ENCODE peak calls at places on chromosomes 12 and 14, in five cellular contexts. One of them, this sample, is unnamed.

GRCh38 chr14:105089746-105090492 is 24.7 kb upstream of the GPR132 start:
- DNase-seq in GM12878: no peak
- DNase-seq in HCT116: no peak
- DNase-seq in K562: no peak
- DNase-seq in HepG2: no peak
- DNase-seq in this sample: no peak

GRCh38 chr14:102940729-102941362 is 18.4 kb downstream of the AMN start:
- DNase-seq in GM12878: no peak
- DNase-seq in HCT116: no peak
- DNase-seq in HepG2: no peak
- DNase-seq in K562: no peak
- DNase-seq in this sample: no peak

GRCh38 chr14:69464829-69465228 is 19.7 kb upstream of the PLEKHD1 start:
- DNase-seq in K562: no peak
- DNase-seq in HCT116: no peak
- DNase-seq in GM12878: no peak
- DNase-seq in HepG2: no peak
- DNase-seq in this sample: no peak

GRCh38 chr12:23084236-23084995 is 459.4 kb downstream of the ETNK1 start:
- DNase-seq in K562: peak; percentile 8
- DNase-seq in HCT116: no peak
- DNase-seq in GM12878: no peak
- DNase-seq in HepG2: peak; percentile 6
- DNase-seq in this sample: no peak

GRCh38 chr14:34872822-34873590 is 2.2 kb downstream of the BAZ1A start:
- DNase-seq in HCT116: no peak
- DNase-seq in K562: no peak
- DNase-seq in HepG2: peak; percentile 90
- DNase-seq in GM12878: no peak
- DNase-seq in this sample: no peak

GRCh38 chr12:7512528-7512927 is 9.0 kb upstream of the CD163 start:
- DNase-seq in K562: no peak
- DNase-seq in HCT116: peak; percentile 38
- DNase-seq in GM12878: no peak
- DNase-seq in HepG2: peak; percentile 51
- DNase-seq in this sample: no peak

GRCh38 chr12:54032627-54033100 is at the start of gene HOXC5:
- DNase-seq in HCT116: peak; percentile 54
- DNase-seq in K562: peak; percentile 82
- DNase-seq in HepG2: peak; percentile 32
- DNase-seq in GM12878: no peak
- DNase-seq in this sample: peak; percentile 79

GRCh38 chr12:53750812-53751335 is 905 bp downstream of the CISTR start:
- DNase-seq in K562: no peak
- DNase-seq in HCT116: no peak
- DNase-seq in GM12878: no peak
- DNase-seq in HepG2: no peak
- DNase-seq in this sample: no peak

GRCh38 chr14:104693482-104694431 is 4.3 kb downstream of the INF2 start:
- DNase-seq in GM12878: no peak
- DNase-seq in HCT116: no peak
- DNase-seq in HepG2: no peak
- DNase-seq in K562: no peak
- DNase-seq in this sample: peak; percentile 66

GRCh38 chr14:99968156-99968920 is 96.9 kb upstream of the EVL start:
- DNase-seq in HepG2: no peak
- DNase-seq in HCT116: no peak
- DNase-seq in K562: no peak
- DNase-seq in GM12878: no peak
- DNase-seq in this sample: no peak

GRCh38 chr12:41706376-41706775 is 438.3 kb downstream of the GXYLT1 start:
- DNase-seq in K562: no peak
- DNase-seq in HepG2: no peak
- DNase-seq in GM12878: no peak
- DNase-seq in HCT116: no peak
- DNase-seq in this sample: no peak

GRCh38 chr12:68080577-68080976 is 79.0 kb downstream of the IFNG start:
- DNase-seq in GM12878: no peak
- DNase-seq in HCT116: no peak
- DNase-seq in HepG2: no peak
- DNase-seq in K562: no peak
- DNase-seq in this sample: no peak

GRCh38 chr12:105279460-105280056 is 43.6 kb upstream of the APPL2 start:
- DNase-seq in HepG2: peak; percentile 22
- DNase-seq in GM12878: no peak
- DNase-seq in K562: peak; percentile 25
- DNase-seq in HCT116: peak; percentile 26
- DNase-seq in this sample: peak; percentile 73

GRCh38 chr12:94173660-94174265 is 25.4 kb downstream of the PLXNC1 start:
- DNase-seq in HCT116: no peak
- DNase-seq in K562: no peak
- DNase-seq in GM12878: no peak
- DNase-seq in HepG2: no peak
- DNase-seq in this sample: no peak

GRCh38 chr14:103700753-103701490 is 14.3 kb downstream of the XRCC3 start:
- DNase-seq in HepG2: no peak
- DNase-seq in GM12878: no peak
- DNase-seq in K562: no peak
- DNase-seq in HCT116: no peak
- DNase-seq in this sample: no peak

GRCh38 chr12:92134638-92135274 is 10.9 kb downstream of the BTG1 start:
- DNase-seq in K562: no peak
- DNase-seq in HCT116: no peak
- DNase-seq in HepG2: no peak
- DNase-seq in GM12878: no peak
- DNase-seq in this sample: no peak

GRCh38 chr12:115687094-115687493 is 590.4 kb downstream of the MED13L start:
- DNase-seq in K562: no peak
- DNase-seq in GM12878: no peak
- DNase-seq in HepG2: peak; percentile 6
- DNase-seq in HCT116: no peak
- DNase-seq in this sample: no peak

GRCh38 chr14:59204305-59204704 is 15.8 kb downstream of the DAAM1 start:
- DNase-seq in GM12878: no peak
- DNase-seq in HepG2: no peak
- DNase-seq in K562: no peak
- DNase-seq in HCT116: no peak
- DNase-seq in this sample: no peak

DNA sequence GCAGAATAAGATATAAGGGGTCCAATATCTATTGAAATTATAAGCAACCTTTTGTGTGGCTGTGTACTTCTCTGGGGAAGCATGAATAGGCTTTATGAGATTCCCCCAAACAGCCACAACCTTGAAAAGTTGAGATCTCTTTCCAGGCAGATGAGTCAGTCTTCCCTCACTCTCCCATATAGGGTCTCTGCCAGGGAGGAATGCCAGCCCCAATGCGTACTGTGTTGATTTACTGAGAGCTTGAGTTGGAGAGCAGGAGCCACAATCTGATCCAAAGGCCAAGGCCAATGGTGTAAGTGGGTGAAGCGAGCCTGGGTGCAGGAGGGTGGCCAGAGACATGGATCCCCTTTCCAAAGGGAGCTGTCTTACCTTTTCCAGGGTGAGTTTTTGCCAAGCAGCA is 88.1 kb downstream of the TBC1D30 start:
- DNase-seq in HepG2: no peak
- DNase-seq in HCT116: no peak
- DNase-seq in GM12878: no peak
- DNase-seq in K562: no peak
- DNase-seq in this sample: no peak
- TF ChIP-seq JUND in HepG2: no peak
- TF ChIP-seq JUND in HCT116: no peak
- TF ChIP-seq JUND in GM12878: no peak
- TF ChIP-seq JUND in K562: no peak
- TF ChIP-seq JUND in this sample: no peak

GRCh38 chr12:5260086-5260485 is 171.8 kb upstream of the NTF3 start:
- DNase-seq in K562: no peak
- DNase-seq in HepG2: no peak
- DNase-seq in GM12878: no peak
- DNase-seq in HCT116: no peak
- DNase-seq in this sample: no peak

GRCh38 chr12:5259523-5259922 is 172.4 kb upstream of the NTF3 start:
- DNase-seq in HCT116: no peak
- DNase-seq in K562: no peak
- DNase-seq in GM12878: no peak
- DNase-seq in HepG2: no peak
- DNase-seq in this sample: no peak

GRCh38 chr12:5257763-5258475 is 174.0 kb upstream of the NTF3 start:
- DNase-seq in HepG2: no peak
- DNase-seq in GM12878: no peak
- DNase-seq in K562: no peak
- DNase-seq in HCT116: no peak
- DNase-seq in this sample: no peak

GRCh38 chr12:5258498-5258897 is 173.4 kb upstream of the NTF3 start:
- DNase-seq in HepG2: no peak
- DNase-seq in GM12878: no peak
- DNase-seq in HCT116: no peak
- DNase-seq in K562: no peak
- DNase-seq in this sample: no peak

DNA sequence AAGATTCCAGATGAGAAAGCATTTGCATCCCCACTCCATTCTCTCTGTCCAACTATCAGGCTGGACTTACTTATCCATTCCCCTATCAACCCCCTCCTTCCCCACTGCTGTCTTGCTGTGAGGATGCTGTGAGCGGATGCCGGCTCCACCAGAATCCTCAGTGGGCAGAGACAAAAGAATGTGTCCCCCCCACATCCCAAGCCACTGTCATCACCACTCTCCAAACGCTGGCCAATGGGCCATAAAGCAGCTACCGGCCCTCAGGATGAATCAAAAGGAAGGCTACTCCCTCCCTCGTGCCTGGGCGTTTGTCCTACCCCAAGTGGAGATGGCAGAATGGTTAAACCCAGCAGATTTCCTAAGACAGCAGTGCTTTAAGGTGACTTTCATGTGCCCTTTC is 172.9 kb upstream of the NTF3 start:
- DNase-seq in HCT116: no peak
- DNase-seq in HepG2: no peak
- DNase-seq in GM12878: no peak
- DNase-seq in K562: no peak
- DNase-seq in this sample: no peak
- TF ChIP-seq JUND in HCT116: no peak
- TF ChIP-seq JUND in HepG2: no peak
- TF ChIP-seq JUND in GM12878: no peak
- TF ChIP-seq JUND in K562: no peak
- TF ChIP-seq JUND in this sample: no peak

DNA sequence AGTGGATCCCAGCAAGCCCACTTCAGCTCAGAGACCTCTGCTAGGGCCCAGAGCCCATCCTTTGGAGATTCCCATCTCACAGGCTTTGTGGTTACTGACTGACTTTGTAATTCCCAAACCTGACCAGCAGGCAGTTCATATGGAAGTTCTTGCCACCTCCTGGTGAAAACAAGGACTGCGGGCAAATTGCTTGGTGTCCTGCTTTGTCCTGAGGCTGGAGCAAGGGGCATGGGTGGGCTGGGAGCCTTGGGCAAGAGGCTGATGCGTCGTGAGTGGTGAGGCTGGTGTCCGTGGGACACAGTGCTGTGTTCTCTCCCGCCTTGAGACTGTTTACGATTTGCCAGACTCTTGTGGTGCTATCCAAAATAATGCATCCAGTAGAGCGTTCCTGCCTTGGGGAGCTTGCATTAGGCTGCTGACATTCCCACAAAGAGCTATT is 91.0 kb downstream of the LRRC74A start:
- DNase-seq in HCT116: peak; percentile 81
- DNase-seq in GM12878: no peak
- DNase-seq in HepG2: peak; percentile 80
- DNase-seq in K562: peak; percentile 56
- DNase-seq in this sample: no peak
- TF ChIP-seq JUND in HCT116: no peak
- TF ChIP-seq JUND in GM12878: no peak
- TF ChIP-seq JUND in HepG2: no peak
- TF ChIP-seq JUND in K562: no peak
- TF ChIP-seq JUND in this sample: no peak

DNA sequence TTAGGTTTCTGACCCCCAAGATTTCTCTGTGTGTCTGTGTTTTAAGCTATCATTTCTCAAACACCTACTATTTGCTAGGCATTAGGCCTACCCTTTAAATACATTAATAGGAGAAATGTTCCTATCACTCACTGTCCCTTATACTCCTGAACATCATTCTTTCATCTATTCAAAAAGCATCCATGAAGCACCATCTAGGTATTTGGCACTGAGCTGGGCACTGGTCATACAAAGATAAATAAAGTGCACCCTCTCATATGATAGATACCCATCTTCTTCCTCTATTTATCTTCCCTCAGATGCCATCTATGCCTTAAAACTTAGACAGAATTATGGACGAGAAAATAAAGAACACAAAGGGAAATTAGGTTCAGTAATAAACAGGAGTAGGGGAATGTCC is 20.4 kb downstream of the SIX1 start:
- DNase-seq in K562: no peak
- DNase-seq in GM12878: no peak
- DNase-seq in HCT116: no peak
- DNase-seq in HepG2: no peak
- DNase-seq in this sample: no peak
- TF ChIP-seq JUND in K562: no peak
- TF ChIP-seq JUND in GM12878: no peak
- TF ChIP-seq JUND in HCT116: no peak
- TF ChIP-seq JUND in HepG2: no peak
- TF ChIP-seq JUND in this sample: no peak

GRCh38 chr12:131351319-131352028 is 359.4 kb upstream of the SFSWAP start:
- DNase-seq in HCT116: peak; percentile 21
- DNase-seq in HepG2: no peak
- DNase-seq in GM12878: peak; percentile 12
- DNase-seq in K562: peak; percentile 93
- DNase-seq in this sample: peak; percentile 34
- TF ChIP-seq JUND in HCT116: no peak
- TF ChIP-seq JUND in HepG2: no peak
- TF ChIP-seq JUND in GM12878: no peak
- TF ChIP-seq JUND in K562: no peak
- TF ChIP-seq JUND in this sample: no peak